ENCODE peak calls at places on chromosomes 12 and 14, in five cellular contexts. A, W, B, X and Q are unnamed samples.

GRCh38 chr12:59317598-59317997 is 278.2 kb upstream of the SLC16A7 start:
- DNase-seq in A (no peak), W (no peak), B (no peak), X (no peak), Q (no peak)

GRCh38 chr14:58587271-58587670 is 50.5 kb upstream of the DACT1 start:
- DNase-seq in A (no peak), W (no peak), B (no peak), X (no peak), Q (no peak)

GRCh38 chr14:104799657-104800599 is 973 bp upstream of the ZBTB42 start:
- DNase-seq in A (no peak), W (no peak), B (peak), X (peak), Q (peak)

GRCh38 chr14:76376001-76376404 is at the start of gene ESRRB:
- DNase-seq in A (peak), W (peak), B (no peak), X (no peak), Q (no peak)

GRCh38 chr12:98635657-98636323 is 8.8 kb downstream of the IKBIP start:
- DNase-seq in A (peak), W (peak), B (no peak), X (no peak), Q (peak)

GRCh38 chr12:22709292-22709691 is 84.3 kb downstream of the ETNK1 start:
- DNase-seq in A (peak), W (peak), B (no peak), X (peak), Q (peak)

GRCh38 chr12:106149096-106149784 is 10.5 kb upstream of the NUAK1 start:
- DNase-seq in A (peak), W (peak), B (peak), X (peak), Q (peak)

GRCh38 chr14:106846218-106846617 is 1319.8 kb downstream of the TMEM121 start:
- DNase-seq in A (no peak), W (no peak), B (no peak), X (no peak), Q (no peak)

GRCh38 chr14:90604356-90604755 is 207.5 kb downstream of the CALM1 start:
- DNase-seq in A (no peak), W (no peak), B (no peak), X (no peak), Q (no peak)

GRCh38 chr14:76844223-76844622 is 18.0 kb downstream of the LRRC74A start:
- DNase-seq in A (peak), W (peak), B (no peak), X (no peak), Q (peak)

GRCh38 chr14:70972107-70972976 is 65.1 kb downstream of the PCNX1 start:
- DNase-seq in A (peak), W (peak), B (peak), X (peak), Q (peak)

GRCh38 chr14:90495357-90496276 is 98.8 kb downstream of the CALM1 start:
- DNase-seq in A (no peak), W (peak), B (no peak), X (peak), Q (peak)

GRCh38 chr14:56273151-56273550 is 154.9 kb downstream of the PELI2 start:
- DNase-seq in A (no peak), W (no peak), B (no peak), X (no peak), Q (no peak)

GRCh38 chr14:26598672-26599131 is 869 bp upstream of the NOVA1 start:
- DNase-seq in A (no peak), W (peak), B (peak), X (no peak), Q (no peak)

GRCh38 chr12:131282292-131283080 is 328.8 kb downstream of the ADGRD1 start:
- DNase-seq in A (no peak), W (no peak), B (no peak), X (no peak), Q (no peak)

GRCh38 chr12:109952160-109952858 is 43.9 kb downstream of the GIT2 start:
- DNase-seq in A (no peak), W (no peak), B (no peak), X (no peak), Q (no peak)

GRCh38 chr12:29640589-29641345 is 143.0 kb downstream of the TMTC1 start:
- DNase-seq in A (peak), W (peak), B (no peak), X (no peak), Q (peak)

GRCh38 chr14:103549361-103550311 is 12.8 kb downstream of the BAG5 start:
- DNase-seq in A (no peak), W (no peak), B (no peak), X (no peak), Q (no peak)

GRCh38 chr12:40515041-40515825 is 177.0 kb upstream of the CNTN1 start:
- DNase-seq in A (no peak), W (no peak), B (no peak), X (peak), Q (no peak)

GRCh38 chr12:11727133-11727664 is 77.7 kb downstream of the ETV6 start:
- DNase-seq in A (no peak), W (no peak), B (no peak), X (no peak), Q (no peak)

GRCh38 chr12:106598003-106598402 is 15.2 kb downstream of the RFX4 start:
- DNase-seq in A (no peak), W (no peak), B (no peak), X (no peak), Q (peak)

GRCh38 chr12:14473707-14474287 is 93.9 kb downstream of the PLBD1 start:
- DNase-seq in A (peak), W (peak), B (no peak), X (peak), Q (peak)

GRCh38 chr14:41609704-41610183 is 3.1 kb downstream of the LRFN5 start:
- DNase-seq in A (no peak), W (peak), B (peak), X (no peak), Q (peak)

GRCh38 chr12:21852251-21852650 is 77.7 kb upstream of the KCNJ8 start:
- DNase-seq in A (no peak), W (peak), B (no peak), X (no peak), Q (peak)

GRCh38 chr14:104119119-104119699 is 19.2 kb upstream of the KIF26A start:
- DNase-seq in A (no peak), W (no peak), B (peak), X (no peak), Q (no peak)

GRCh38 chr12:18888062-18888461 is 150.1 kb downstream of the CAPZA3 start:
- DNase-seq in A (no peak), W (no peak), B (no peak), X (no peak), Q (no peak)

GRCh38 chr12:76921891-76922664 is 43.3 kb upstream of the CSRP2 start:
- DNase-seq in A (no peak), W (no peak), B (no peak), X (no peak), Q (no peak)

GRCh38 chr12:14965221-14965620 is 3.8 kb upstream of the ARHGDIB start:
- DNase-seq in A (no peak), W (no peak), B (no peak), X (no peak), Q (no peak)

GRCh38 chr14:79465651-79466050 is 745.7 kb downstream of the DIO2 start:
- DNase-seq in A (no peak), W (no peak), B (no peak), X (no peak), Q (no peak)

GRCh38 chr12:34406228-34406995 is 384.1 kb downstream of the ALG10 start:
- DNase-seq in A (no peak), W (no peak), B (peak), X (no peak), Q (no peak)

GRCh38 chr12:94140556-94140955 is 7.8 kb upstream of the PLXNC1 start:
- DNase-seq in A (peak), W (peak), B (peak), X (peak), Q (peak)

GRCh38 chr14:99440278-99440677 is 40.4 kb downstream of the SETD3 start:
- DNase-seq in A (no peak), W (peak), B (no peak), X (no peak), Q (no peak)

GRCh38 chr12:9951026-9951652 is 19.0 kb upstream of the CLEC2A start:
- DNase-seq in A (no peak), W (no peak), B (no peak), X (peak), Q (no peak)

GRCh38 chr12:6452245-6452731 is 446 bp downstream of the TAPBPL start:
- DNase-seq in A (no peak), W (no peak), B (peak), X (peak), Q (no peak)

GRCh38 chr12:13121568-13121967 is 18.1 kb upstream of the GSG1 start:
- DNase-seq in A (no peak), W (no peak), B (no peak), X (no peak), Q (no peak)

GRCh38 chr12:13127476-13127875 is 24.0 kb upstream of the GSG1 start:
- DNase-seq in A (no peak), W (peak), B (no peak), X (no peak), Q (peak)

GRCh38 chr12:13125996-13126395 is 22.5 kb upstream of the GSG1 start:
- DNase-seq in A (no peak), W (no peak), B (no peak), X (no peak), Q (no peak)

GRCh38 chr12:13126494-13126893 is 23.0 kb upstream of the GSG1 start:
- DNase-seq in A (no peak), W (no peak), B (no peak), X (no peak), Q (no peak)

GRCh38 chr12:13124661-13125505 is 21.4 kb upstream of the GSG1 start:
- DNase-seq in A (no peak), W (peak), B (no peak), X (no peak), Q (peak)
- H3K27ac ChIP-seq in A (no peak), W (peak), B (no peak), X (no peak), Q (no peak)

DNA sequence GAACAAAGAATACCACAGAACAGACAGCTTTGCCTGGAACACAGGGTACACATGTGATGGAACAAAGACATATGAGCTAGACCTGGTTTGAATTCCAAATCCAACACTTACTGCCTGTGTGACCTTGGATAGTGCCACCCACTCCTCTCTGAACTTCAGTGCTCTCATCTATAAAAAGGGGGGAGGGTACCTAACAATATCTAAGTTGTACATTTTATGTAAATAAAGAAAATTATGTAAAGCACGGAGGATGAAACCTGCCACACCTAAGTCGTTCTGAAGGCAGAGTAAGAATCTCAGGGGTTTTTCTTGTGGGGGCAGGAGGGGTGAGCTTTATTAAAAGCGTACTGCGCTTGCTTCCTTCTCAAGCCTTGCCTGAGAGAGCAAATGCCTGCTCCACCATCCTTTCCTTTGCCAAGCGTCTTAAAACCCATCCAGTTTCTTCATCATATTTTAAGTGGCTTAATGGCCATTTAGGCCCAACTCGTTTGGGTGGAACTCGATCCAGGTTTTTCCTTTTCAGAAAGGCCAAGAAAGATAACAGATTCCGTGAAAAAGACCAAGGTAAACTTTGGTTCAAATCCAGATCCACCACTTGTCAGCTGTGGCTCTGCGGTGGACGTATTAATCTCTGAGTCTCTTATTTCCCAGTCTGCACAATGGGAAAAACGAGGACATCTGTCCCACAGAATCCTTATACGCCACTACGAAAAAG is 954 bp downstream of the DDX24 start:
- DNase-seq in A (no peak), W (no peak), B (no peak), X (no peak), Q (no peak)
- H3K27ac ChIP-seq in A (peak), W (peak), B (peak), X (peak), Q (peak)

GRCh38 chr14:72605921-72606220 is 288.0 kb downstream of the DPF3 start:
- DNase-seq in A (no peak), W (no peak), B (peak), X (no peak), Q (no peak)
- H3K27ac ChIP-seq in A (no peak), W (no peak), B (no peak), X (no peak), Q (no peak)

GRCh38 chr12:115210533-115211252 is 526.7 kb upstream of the TBX3 start:
- DNase-seq in A (no peak), W (no peak), B (no peak), X (no peak), Q (no peak)
- H3K27ac ChIP-seq in A (no peak), W (no peak), B (no peak), X (no peak), Q (no peak)

DNA sequence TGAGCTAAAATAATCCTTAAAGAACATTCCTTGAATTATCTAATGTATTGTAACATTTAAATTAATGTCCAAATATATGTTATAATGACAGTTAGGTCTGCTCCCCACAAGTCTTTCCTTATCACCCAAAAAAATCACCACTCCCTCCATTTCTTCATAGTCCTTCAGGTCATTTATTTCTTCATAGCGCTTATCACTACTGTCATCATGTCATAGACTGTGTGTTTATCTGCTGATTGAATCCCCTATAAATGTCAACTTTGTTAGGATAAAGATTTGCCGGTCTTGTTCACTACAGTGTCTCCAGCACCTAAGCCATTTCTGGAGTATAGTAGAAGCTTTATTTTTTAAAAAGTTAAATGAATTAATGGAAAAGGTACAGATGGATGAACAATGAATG is 11.9 kb downstream of the LUM start:
- DNase-seq in A (no peak), W (no peak), B (no peak), X (no peak), Q (peak)
- H3K27ac ChIP-seq in A (no peak), W (no peak), B (no peak), X (no peak), Q (no peak)

GRCh38 chr14:33948143-33948962 is 2.5 kb downstream of the EGLN3 start:
- DNase-seq in A (no peak), W (no peak), B (no peak), X (no peak), Q (no peak)
- H3K27ac ChIP-seq in A (no peak), W (no peak), B (peak), X (no peak), Q (no peak)

GRCh38 chr12:50258167-50258551 is 25.2 kb downstream of the LIMA1 start:
- DNase-seq in A (no peak), W (peak), B (peak), X (no peak), Q (no peak)
- H3K27ac ChIP-seq in A (peak), W (peak), B (peak), X (no peak), Q (peak)